ENCODE peak calls at places on chromosomes 7 and 10, in six cellular contexts. K, M, I, H, G and U are unnamed samples.

GRCh38 chr7:158802535-158803199 is 26.6 kb downstream of the ESYT2 start:
- DNase-seq in G (no peak), K (no peak), M (peak; percentile 52), I (peak; percentile 56), H (no peak), U (no peak)

GRCh38 chr7:85287126-85287825 is 100.4 kb upstream of the SEMA3D start:
- DNase-seq in G (no peak), I (peak; percentile 56), K (no peak), H (no peak), M (no peak), U (peak; percentile 20)

GRCh38 chr7:32259917-32260596 is 189.8 kb upstream of the PDE1C start:
- DNase-seq in K (no peak), G (no peak), M (no peak), H (no peak), I (no peak), U (no peak)

GRCh38 chr7:80472491-80473200 is 39.2 kb downstream of the GNAT3 start:
- DNase-seq in H (no peak), K (no peak), I (no peak), M (no peak), G (no peak), U (no peak)

GRCh38 chr7:151235091-151235787 is 3.0 kb downstream of the CHPF2 start:
- DNase-seq in H (no peak), G (no peak), K (no peak), I (no peak), M (no peak), U (no peak)

GRCh38 chr10:16646474-16647059 is 124.9 kb upstream of the C1QL3 start:
- DNase-seq in K (no peak), I (no peak), G (no peak), M (no peak), H (peak; percentile 5), U (no peak)

GRCh38 chr7:127819975-127820778 is 168.2 kb downstream of the SND1 start:
- DNase-seq in M (peak; percentile 74), K (no peak), H (no peak), G (no peak), I (peak; percentile 70), U (peak; percentile 96)

GRCh38 chr10:119812684-119813083 is 60.0 kb downstream of the MCMBP start:
- DNase-seq in G (no peak), H (no peak), K (no peak), M (no peak), I (no peak), U (no peak)

GRCh38 chr10:51658075-51658474 is 41.3 kb downstream of the CSTF2T start:
- DNase-seq in G (no peak), K (no peak), H (no peak), I (no peak), M (no peak), U (no peak)

GRCh38 chr7:1288996-1289551 is 56.4 kb downstream of the UNCX start:
- DNase-seq in H (no peak), G (no peak), I (no peak), M (no peak), K (no peak), U (no peak)

GRCh38 chr7:108824840-108825540 is 255.3 kb downstream of the DNAJB9 start:
- DNase-seq in M (peak; percentile 92), G (no peak), K (no peak), I (peak; percentile 16), H (no peak), U (no peak)

GRCh38 chr10:85851300-85851699 is 515.3 kb downstream of the GRID1 start:
- DNase-seq in K (no peak), H (no peak), I (no peak), G (peak; percentile 11), M (peak; percentile 89), U (peak; percentile 65)

GRCh38 chr10:24706479-24707118 is 17.1 kb downstream of the ARHGAP21 start:
- DNase-seq in K (no peak), G (peak; percentile 40), I (peak; percentile 98), H (peak; percentile 39), M (peak; percentile 93), U (peak; percentile 22)

GRCh38 chr7:139139150-139139549 is 29.6 kb upstream of the ZC3HAV1 start:
- DNase-seq in M (no peak), G (no peak), H (no peak), K (no peak), I (no peak), U (no peak)

GRCh38 chr7:16067695-16068094 is 353.6 kb downstream of the CRPPA start:
- DNase-seq in M (no peak), G (no peak), I (no peak), H (no peak), K (no peak), U (no peak)

GRCh38 chr7:155590215-155591023 is 44.1 kb upstream of the CNPY1 start:
- DNase-seq in I (peak; percentile 16), H (no peak), K (no peak), G (no peak), M (peak; percentile 68), U (no peak)

GRCh38 chr10:25804505-25804904 is 129.5 kb upstream of the MYO3A start:
- DNase-seq in H (no peak), G (no peak), K (no peak), I (no peak), M (no peak), U (no peak)

GRCh38 chr7:71824356-71824755 is 587.8 kb downstream of the CALN1 start:
- DNase-seq in I (no peak), M (peak; percentile 76), H (no peak), K (no peak), G (no peak), U (no peak)

GRCh38 chr10:14163374-14164125 is 167.2 kb downstream of the FRMD4A start:
- DNase-seq in M (no peak), G (no peak), H (no peak), I (no peak), K (no peak), U (no peak)

GRCh38 chr7:25280181-25280580 is 51.9 kb upstream of the NPVF start:
- DNase-seq in M (no peak), K (no peak), G (no peak), I (no peak), H (no peak), U (no peak)

GRCh38 chr7:1169409-1170368 is 9.7 kb upstream of the ZFAND2A start:
- DNase-seq in G (peak; percentile 45), I (no peak), M (no peak), K (peak; percentile 82), H (peak; percentile 92), U (peak; percentile 92)

GRCh38 chr10:93080350-93081046 is 6.8 kb downstream of the CYP26A1 start:
- DNase-seq in M (peak; percentile 45), I (peak; percentile 37), G (peak; percentile 66), H (peak; percentile 56), K (peak; percentile 49), U (peak; percentile 35)

GRCh38 chr10:46020344-46020656 is 10.1 kb downstream of the NCOA4 start:
- DNase-seq in M (no peak), I (no peak), H (no peak), G (no peak), K (no peak), U (no peak)

GRCh38 chr7:131624536-131624935 is 68.1 kb upstream of the PODXL start:
- DNase-seq in K (no peak), G (no peak), H (no peak), I (no peak), M (no peak), U (no peak)

GRCh38 chr10:49634053-49634660 is 20.3 kb downstream of the CHAT start:
- DNase-seq in M (no peak), H (no peak), I (no peak), K (no peak), G (no peak), U (no peak)

GRCh38 chr7:128211626-128212025 is 29.5 kb upstream of the LEP start:
- DNase-seq in G (peak; percentile 14), M (peak; percentile 58), H (no peak), I (no peak), K (no peak), U (peak; percentile 98)

GRCh38 chr10:123994417-123995081 is 98.8 kb downstream of the CHST15 start:
- DNase-seq in H (peak; percentile 80), G (peak; percentile 92), I (peak; percentile 63), K (peak; percentile 89), M (peak; percentile 85), U (peak; percentile 41)

GRCh38 chr7:82805527-82805960 is 357.1 kb downstream of the PCLO start:
- DNase-seq in H (no peak), I (peak; percentile 95), M (peak; percentile 94), G (peak; percentile 6), K (no peak), U (peak; percentile 50)

GRCh38 chr10:116779076-116779687 is 36.8 kb upstream of the HSPA12A start:
- DNase-seq in K (no peak), H (no peak), G (no peak), I (peak; percentile 57), M (no peak), U (no peak)

GRCh38 chr7:120857558-120858298 is at the start of gene TSPAN12:
- DNase-seq in M (peak; percentile 89), G (peak; percentile 82), K (peak; percentile 83), I (peak; percentile 54), H (peak; percentile 70), U (peak; percentile 80)